ENCODE peak calls at places on chromosomes 4 and X, in seven cellular contexts. W is hepatocyte; M is psoas muscle; K is tibial nerve; Z is left ventricle myocardium inferior; H is breast epithelium; N is CD8-positive, alpha-beta memory T cell. Y is an unnamed sample.

GRCh38 chrX:21974011-21974385 is 33.5 kb downstream of the SMS start:
- DNase-seq in W (peak), M (no peak), K (no peak), Z (no peak), H (no peak), N (no peak), Y (no peak)

GRCh38 chr4:76090241-76090691 is 15.8 kb downstream of the ART3 start:
- DNase-seq in W (peak), M (no peak), K (peak), Z (no peak), H (peak), N (no peak), Y (no peak)

GRCh38 chr4:138406881-138407280 is 164.7 kb upstream of the SLC7A11 start:
- DNase-seq in W (no peak), M (no peak), K (no peak), Z (no peak), H (no peak), N (no peak), Y (no peak)

GRCh38 chrX:70398899-70399298 is 24.2 kb upstream of the GDPD2 start:
- DNase-seq in W (no peak), M (no peak), K (no peak), Z (no peak), H (no peak), N (no peak), Y (no peak)

GRCh38 chr4:182192511-182193181 is 50.6 kb upstream of the TENM3 start:
- DNase-seq in W (no peak), M (no peak), K (no peak), Z (no peak), H (no peak), N (no peak), Y (no peak)

GRCh38 chr4:8414377-8414776 is 26.1 kb downstream of the ACOX3 start:
- DNase-seq in W (no peak), M (no peak), K (no peak), Z (no peak), H (no peak), N (peak), Y (no peak)

GRCh38 chr4:180947421-180947820 is 1295.8 kb upstream of the TENM3 start:
- DNase-seq in W (peak), M (no peak), K (no peak), Z (no peak), H (no peak), N (no peak), Y (no peak)

GRCh38 chr4:157217708-157218107 is 2.8 kb upstream of the GRIA2 start:
- DNase-seq in W (peak), M (no peak), K (no peak), Z (no peak), H (no peak), N (no peak), Y (no peak)

GRCh38 chr4:98746530-98746929 is 88.1 kb upstream of the TSPAN5 start:
- DNase-seq in W (no peak), M (no peak), K (no peak), Z (no peak), H (no peak), N (no peak), Y (no peak)

GRCh38 chr4:184983660-184984356 is 34.5 kb upstream of the HELT start:
- DNase-seq in W (peak), M (peak), K (peak), Z (peak), H (no peak), N (peak), Y (no peak)

GRCh38 chr4:171644430-171645057 is 168.7 kb upstream of the GALNTL6 start:
- DNase-seq in W (no peak), M (no peak), K (no peak), Z (no peak), H (no peak), N (no peak), Y (no peak)

GRCh38 chrX:131792356-131792749 is 230.7 kb upstream of the STK26 start:
- DNase-seq in W (no peak), M (peak), K (no peak), Z (no peak), H (peak), N (no peak), Y (peak)

GRCh38 chr4:133178960-133179359 is 29.9 kb downstream of the PCDH10 start:
- DNase-seq in W (no peak), M (no peak), K (no peak), Z (no peak), H (no peak), N (no peak), Y (no peak)

GRCh38 chr4:24794916-24795665 is at the start of gene SOD3:
- DNase-seq in W (peak), M (peak), K (peak), Z (peak), H (peak), N (no peak), Y (peak)

GRCh38 chr4:95268819-95269565 is 279.8 kb downstream of the UNC5C start:
- DNase-seq in W (no peak), M (no peak), K (no peak), Z (no peak), H (no peak), N (no peak), Y (no peak)

GRCh38 chrX:29941292-29941691 is 274.1 kb upstream of the MAGEB2 start:
- DNase-seq in W (peak), M (no peak), K (no peak), Z (no peak), H (no peak), N (no peak), Y (no peak)

GRCh38 chr4:4575284-4576211 is 33.7 kb upstream of the STX18 start:
- DNase-seq in W (peak), M (peak), K (peak), Z (peak), H (no peak), N (peak), Y (no peak)

GRCh38 chrX:134435894-134436293 is 24.1 kb upstream of the HPRT1 start:
- DNase-seq in W (no peak), M (no peak), K (no peak), Z (no peak), H (no peak), N (no peak), Y (no peak)

GRCh38 chrX:97639526-97639925 is 755.8 kb downstream of the RPA4 start:
- DNase-seq in W (no peak), M (no peak), K (no peak), Z (no peak), H (no peak), N (no peak), Y (no peak)

GRCh38 chrX:34371740-34372139 is 239.6 kb upstream of the FAM47A start:
- DNase-seq in W (peak), M (no peak), K (no peak), Z (no peak), H (no peak), N (no peak), Y (no peak)

GRCh38 chrX:27444093-27444908 is 18.8 kb downstream of the PPP4R3C start:
- DNase-seq in W (no peak), M (no peak), K (no peak), Z (no peak), H (no peak), N (no peak), Y (no peak)

GRCh38 chrX:73021361-73022092 is 18.8 kb downstream of the PABPC1L2B start:
- DNase-seq in W (no peak), M (no peak), K (no peak), Z (no peak), H (no peak), N (no peak), Y (no peak)

GRCh38 chr4:38568768-38569167 is 95.2 kb upstream of the KLF3 start:
- DNase-seq in W (no peak), M (no peak), K (no peak), Z (no peak), H (no peak), N (no peak), Y (no peak)

GRCh38 chr4:7663075-7663541 is 228.4 kb upstream of the PSAPL1 start:
- DNase-seq in W (no peak), M (no peak), K (no peak), Z (peak), H (no peak), N (no peak), Y (no peak)

GRCh38 chr4:16329797-16330134 is 103.5 kb upstream of the TAPT1 start:
- DNase-seq in W (no peak), M (no peak), K (no peak), Z (no peak), H (no peak), N (no peak), Y (no peak)

GRCh38 chr4:6029254-6029653 is 11.0 kb upstream of the C4orf50 start:
- DNase-seq in W (no peak), M (no peak), K (no peak), Z (no peak), H (no peak), N (no peak), Y (no peak)

GRCh38 chr4:48079972-48080391 is 54.1 kb downstream of the TXK start:
- DNase-seq in W (peak), M (no peak), K (no peak), Z (no peak), H (no peak), N (no peak), Y (no peak)

GRCh38 chr4:185685804-185686203 is 126.2 kb downstream of the SORBS2 start:
- DNase-seq in W (no peak), M (no peak), K (no peak), Z (no peak), H (no peak), N (no peak), Y (no peak)

GRCh38 chrX:125407314-125407713 is 87.6 kb downstream of the TEX13C start:
- DNase-seq in W (no peak), M (no peak), K (no peak), Z (no peak), H (no peak), N (no peak), Y (no peak)

DNA sequence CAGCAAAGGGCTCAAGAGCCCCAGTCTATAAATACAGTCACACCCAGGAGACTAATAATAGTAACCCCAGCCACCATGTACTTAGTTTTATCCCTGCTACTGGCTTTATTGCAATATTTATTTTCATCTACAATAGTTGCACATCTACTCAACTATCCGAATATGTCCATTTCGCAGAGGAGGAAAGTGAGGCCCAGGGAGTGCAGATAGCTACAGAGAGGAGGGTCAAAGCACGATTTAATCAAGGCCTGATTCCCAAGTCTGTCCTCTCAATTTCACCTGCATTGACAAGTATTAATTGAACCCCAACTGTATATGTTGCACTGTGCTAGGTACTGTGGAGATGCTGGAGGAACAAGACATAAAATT is 4.0 kb upstream of the PLP2 start:
- DNase-seq in W (no peak), M (no peak), K (no peak), Z (no peak), H (no peak), N (no peak), Y (no peak)
- H3K27ac ChIP-seq in W (peak), M (peak), K (peak), Z (peak), H (peak), N (peak), Y (peak)

DNA sequence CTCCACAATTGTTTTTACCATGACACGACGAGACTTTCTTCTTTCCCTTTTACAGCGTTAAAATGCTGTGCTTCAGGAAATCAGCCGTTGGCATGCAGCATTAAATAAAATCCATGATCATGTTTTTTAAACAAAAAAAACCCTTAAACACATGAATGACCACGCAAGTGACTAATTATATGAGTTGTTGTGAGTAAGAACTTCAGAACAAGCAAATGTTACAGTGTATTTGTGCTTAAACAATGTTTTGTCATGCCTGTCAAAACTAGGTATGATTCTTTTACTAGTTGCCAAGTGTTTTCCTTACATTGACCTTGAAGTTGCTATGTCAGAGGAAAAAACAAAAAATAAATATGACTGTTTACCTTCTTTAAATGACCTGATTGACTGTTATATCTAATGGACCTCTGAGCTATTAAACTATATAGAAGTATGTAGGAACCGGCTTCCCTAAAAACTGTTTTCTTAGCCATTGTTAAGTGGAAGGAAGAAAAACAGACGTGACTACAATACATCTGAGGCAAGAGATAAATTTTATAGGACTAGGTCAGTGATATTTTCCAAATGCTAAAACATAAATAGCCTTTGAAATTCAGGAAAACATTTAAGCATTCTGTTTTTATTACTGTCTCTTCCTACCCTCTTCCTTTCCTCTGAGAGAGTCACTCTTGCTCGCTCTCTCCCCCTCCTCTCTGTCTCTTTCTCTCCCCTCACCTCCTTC is 197.1 kb downstream of the PALLD start:
- DNase-seq in W (no peak), M (no peak), K (no peak), Z (no peak), H (no peak), N (no peak), Y (no peak)
- H3K4me3 ChIP-seq in W (no peak), M (no peak), K (no peak), Z (no peak), H (no peak), N (no peak), Y (peak)

DNA sequence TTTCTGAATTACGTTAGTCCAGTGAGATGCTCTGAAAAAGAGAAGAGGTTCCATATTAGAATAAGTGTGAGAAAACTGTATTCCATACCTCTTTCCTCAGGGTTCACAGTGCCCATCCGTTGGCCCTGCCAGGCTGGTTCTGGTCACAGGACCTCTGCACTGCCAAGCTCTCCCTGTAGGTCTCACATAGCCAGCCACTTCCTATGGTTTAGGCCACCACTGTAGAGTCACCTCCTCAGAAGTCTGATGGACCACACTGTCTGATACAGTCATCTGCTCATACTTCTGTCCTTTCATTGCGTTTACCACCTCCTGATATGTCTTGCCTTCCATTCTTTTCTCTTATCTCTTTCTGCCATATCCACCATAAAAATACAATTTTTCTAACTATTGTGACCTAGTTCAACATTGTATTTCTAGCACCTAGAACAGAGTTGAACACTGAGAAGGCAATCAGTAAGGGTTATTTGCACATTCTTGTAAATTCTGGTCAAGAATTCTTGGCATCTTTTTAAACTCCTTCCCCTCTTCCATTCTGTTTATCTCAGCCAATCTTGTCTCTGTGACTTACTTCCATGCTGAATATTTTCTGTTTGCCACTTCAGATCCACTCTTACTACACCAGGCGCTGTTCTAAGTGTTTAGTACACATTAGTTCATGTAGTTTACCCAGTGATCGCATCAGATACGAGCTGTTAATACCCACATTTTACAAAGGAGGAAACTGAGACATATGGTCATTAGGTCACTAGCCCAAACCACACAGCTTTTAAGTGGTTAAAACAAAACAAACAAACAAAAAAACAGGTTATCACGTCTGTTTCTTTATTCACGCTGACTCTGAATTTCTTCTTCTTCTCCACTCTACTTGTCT is 125.6 kb downstream of the CBR4 start:
- DNase-seq in W (no peak), M (no peak), K (no peak), Z (no peak), H (no peak), N (no peak), Y (no peak)
- H3K27ac ChIP-seq in W (no peak), M (peak), K (no peak), Z (no peak), H (no peak), N (no peak), Y (peak)

GRCh38 chrX:154458954-154459829 is 1.1 kb downstream of the PLXNA3 start:
- DNase-seq in W (peak), M (no peak), K (no peak), Z (peak), H (no peak), N (no peak), Y (no peak)

GRCh38 chrX:154460326-154460725 is 2.2 kb downstream of the PLXNA3 start:
- DNase-seq in W (no peak), M (no peak), K (no peak), Z (no peak), H (no peak), N (no peak), Y (no peak)

GRCh38 chrX:154457491-154458115 is 478 bp upstream of the PLXNA3 start:
- DNase-seq in W (peak), M (no peak), K (no peak), Z (no peak), H (no peak), N (peak), Y (no peak)

GRCh38 chrX:154458116-154458953 is at the start of gene PLXNA3:
- DNase-seq in W (peak), M (peak), K (no peak), Z (peak), H (no peak), N (peak), Y (no peak)

GRCh38 chrX:154459843-154460242 is 1.8 kb downstream of the PLXNA3 start:
- DNase-seq in W (no peak), M (no peak), K (no peak), Z (no peak), H (no peak), N (no peak), Y (no peak)
- H3K4me3 ChIP-seq in W (no peak), M (peak), K (no peak), Z (peak), H (no peak), N (no peak), Y (peak)

GRCh38 chr4:71231073-71231752 is 107.6 kb upstream of the SLC4A4 start:
- DNase-seq in W (peak), M (peak), K (peak), Z (peak), H (no peak), N (no peak), Y (peak)

GRCh38 chr4:71230258-71230594 is 108.6 kb upstream of the SLC4A4 start:
- DNase-seq in W (no peak), M (no peak), K (no peak), Z (no peak), H (no peak), N (no peak), Y (no peak)

GRCh38 chr4:71232846-71233245 is 106.0 kb upstream of the SLC4A4 start:
- DNase-seq in W (no peak), M (no peak), K (no peak), Z (no peak), H (no peak), N (no peak), Y (no peak)

GRCh38 chr4:71230613-71231012 is 108.2 kb upstream of the SLC4A4 start:
- DNase-seq in W (no peak), M (no peak), K (no peak), Z (no peak), H (no peak), N (no peak), Y (no peak)

DNA sequence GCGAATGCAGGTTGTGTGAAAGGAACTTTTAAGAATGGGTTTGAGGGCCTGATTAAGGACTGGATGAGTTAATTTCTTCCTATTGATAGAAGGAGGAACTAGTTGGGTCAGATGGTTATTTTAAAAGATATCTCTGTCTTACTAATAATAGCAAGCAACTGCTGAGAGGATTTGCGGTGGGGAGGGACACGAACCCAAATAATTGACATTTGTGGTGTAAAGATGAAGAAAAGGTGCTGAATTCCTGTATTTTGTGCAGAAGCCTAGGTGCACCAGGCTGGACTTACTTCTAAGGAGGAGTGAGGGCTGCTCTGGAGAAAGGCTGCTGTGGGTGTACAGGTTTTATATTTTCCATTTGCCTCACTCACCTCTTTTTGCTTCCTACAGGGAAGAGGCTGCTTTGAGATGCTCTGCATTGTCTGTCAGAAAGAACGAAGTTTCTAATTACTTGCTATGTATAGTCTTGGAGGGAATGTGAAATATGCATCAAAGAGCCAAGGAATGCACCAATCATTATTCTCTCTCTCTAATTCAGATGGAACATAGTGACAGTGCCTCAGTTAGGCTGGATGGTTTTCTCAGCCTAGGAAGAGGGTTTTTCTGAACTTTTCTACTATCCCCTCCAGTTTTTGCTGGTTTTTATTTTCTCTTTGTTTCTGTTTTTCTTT is 106.9 kb upstream of the SLC4A4 start:
- DNase-seq in W (no peak), M (no peak), K (no peak), Z (no peak), H (no peak), N (no peak), Y (no peak)
- H3K27ac ChIP-seq in W (no peak), M (peak), K (no peak), Z (peak), H (no peak), N (no peak), Y (peak)

GRCh38 chr4:41613782-41614181 is 75.8 kb downstream of the LIMCH1 start:
- DNase-seq in W (no peak), M (no peak), K (no peak), Z (no peak), H (no peak), N (no peak), Y (no peak)

GRCh38 chr4:41610474-41610873 is 72.5 kb downstream of the LIMCH1 start:
- DNase-seq in W (no peak), M (no peak), K (no peak), Z (no peak), H (no peak), N (no peak), Y (no peak)

GRCh38 chr4:41613362-41613761 is 75.4 kb downstream of the LIMCH1 start:
- DNase-seq in W (no peak), M (no peak), K (no peak), Z (no peak), H (no peak), N (no peak), Y (no peak)

GRCh38 chr4:41611124-41611838 is 73.3 kb downstream of the LIMCH1 start:
- DNase-seq in W (no peak), M (no peak), K (no peak), Z (no peak), H (no peak), N (no peak), Y (no peak)

GRCh38 chr4:41611881-41612871 is 74.2 kb downstream of the LIMCH1 start:
- DNase-seq in W (peak), M (peak), K (peak), Z (peak), H (peak), N (no peak), Y (no peak)
- H3K4me3 ChIP-seq in W (no peak), M (no peak), K (peak), Z (peak), H (no peak), N (no peak), Y (peak)